ENCODE peak calls at places on chromosomes 13 and 19, in four cellular contexts. One of them, this sample, is unnamed.

GRCh38 chr19:43625918-43626579 is 6.6 kb upstream of the ZNF428 start:
- DNase-seq in HepG2: no peak
- DNase-seq in OCI-LY7: no peak
- DNase-seq in neural progenitor cell: peak; percentile 26
- DNase-seq in this sample: peak; percentile 81

GRCh38 chr19:9871626-9872338 is 36.7 kb downstream of the PIN1 start:
- DNase-seq in neural progenitor cell: no peak
- DNase-seq in HepG2: peak; percentile 79
- DNase-seq in OCI-LY7: no peak
- DNase-seq in this sample: no peak

GRCh38 chr19:16266586-16266942 is 58.1 kb upstream of the KLF2 start:
- DNase-seq in OCI-LY7: no peak
- DNase-seq in neural progenitor cell: no peak
- DNase-seq in HepG2: no peak
- DNase-seq in this sample: no peak

GRCh38 chr19:44603201-44603945 is 10.0 kb upstream of the IGSF23 start:
- DNase-seq in HepG2: no peak
- DNase-seq in neural progenitor cell: no peak
- DNase-seq in OCI-LY7: no peak
- DNase-seq in this sample: no peak

GRCh38 chr19:16449330-16449961 is 22.3 kb downstream of the EPS15L1 start:
- DNase-seq in neural progenitor cell: no peak
- DNase-seq in OCI-LY7: peak; percentile 71
- DNase-seq in HepG2: no peak
- DNase-seq in this sample: no peak

GRCh38 chr13:48501705-48502104 is 31.2 kb downstream of the RCBTB2 start:
- DNase-seq in neural progenitor cell: no peak
- DNase-seq in HepG2: no peak
- DNase-seq in OCI-LY7: peak; percentile 17
- DNase-seq in this sample: no peak

GRCh38 chr13:43319617-43320444 is 296.4 kb downstream of the DNAJC15 start:
- DNase-seq in neural progenitor cell: peak; percentile 57
- DNase-seq in HepG2: peak; percentile 4
- DNase-seq in OCI-LY7: no peak
- DNase-seq in this sample: no peak

GRCh38 chr19:4130635-4131438 is 6.9 kb upstream of the MAP2K2 start:
- DNase-seq in HepG2: peak; percentile 93
- DNase-seq in neural progenitor cell: no peak
- DNase-seq in OCI-LY7: no peak
- DNase-seq in this sample: no peak

GRCh38 chr13:108508263-108508662 is 121.1 kb upstream of the MYO16 start:
- DNase-seq in HepG2: peak; percentile 2
- DNase-seq in neural progenitor cell: peak; percentile 77
- DNase-seq in OCI-LY7: peak; percentile 0
- DNase-seq in this sample: peak; percentile 40

GRCh38 chr13:92164822-92165221 is 766.4 kb downstream of the GPC5 start:
- DNase-seq in neural progenitor cell: no peak
- DNase-seq in OCI-LY7: no peak
- DNase-seq in HepG2: no peak
- DNase-seq in this sample: peak; percentile 42
- H2AFZ ChIP-seq in neural progenitor cell: no peak overlapping the region
- H2AFZ ChIP-seq in OCI-LY7: no peak overlapping the region
- H2AFZ ChIP-seq in HepG2: no peak overlapping the region
- H2AFZ ChIP-seq in this sample: no peak overlapping the region

GRCh38 chr13:101649490-101650126 is 197.1 kb downstream of the ITGBL1 start:
- DNase-seq in OCI-LY7: no peak
- DNase-seq in neural progenitor cell: no peak
- DNase-seq in HepG2: no peak
- DNase-seq in this sample: no peak

GRCh38 chr13:101648766-101649489 is 196.5 kb downstream of the ITGBL1 start:
- DNase-seq in HepG2: no peak
- DNase-seq in neural progenitor cell: no peak
- DNase-seq in OCI-LY7: no peak
- DNase-seq in this sample: no peak

DNA sequence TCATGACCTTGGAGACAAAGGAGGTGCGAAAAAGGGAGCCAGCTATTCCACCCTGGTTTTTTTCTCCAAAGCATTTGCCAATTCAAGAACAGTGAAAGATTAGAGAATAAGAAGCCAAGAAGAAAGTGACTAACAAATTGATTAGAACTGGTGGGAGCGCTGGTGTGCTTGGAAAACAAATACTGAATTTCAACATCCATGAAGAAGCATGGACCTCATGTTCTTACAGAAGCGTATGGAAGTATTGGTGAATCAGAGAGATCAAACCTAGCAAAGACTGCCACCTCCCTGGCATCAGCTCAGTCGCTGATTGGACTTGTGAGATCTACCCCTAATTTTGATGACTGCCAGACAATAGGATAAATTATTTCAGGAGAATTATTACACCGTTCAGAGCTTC is 195.3 kb downstream of the ITGBL1 start:
- DNase-seq in neural progenitor cell: no peak
- DNase-seq in HepG2: no peak
- DNase-seq in OCI-LY7: no peak
- DNase-seq in this sample: no peak
- H2AFZ ChIP-seq in neural progenitor cell: no peak overlapping the region
- H2AFZ ChIP-seq in HepG2: no peak overlapping the region
- H2AFZ ChIP-seq in OCI-LY7: no peak overlapping the region
- H2AFZ ChIP-seq in this sample: no peak overlapping the region

GRCh38 chr19:12496480-12496879 is 11.9 kb upstream of the ZNF709 start:
- DNase-seq in OCI-LY7: no peak
- DNase-seq in HepG2: no peak
- DNase-seq in neural progenitor cell: no peak
- DNase-seq in this sample: no peak

GRCh38 chr19:12495002-12495802 is 10.6 kb upstream of the ZNF709 start:
- DNase-seq in neural progenitor cell: peak; percentile 95
- DNase-seq in HepG2: peak; percentile 95
- DNase-seq in OCI-LY7: peak; percentile 96
- DNase-seq in this sample: peak; percentile 96

GRCh38 chr19:12497032-12497431 is 12.4 kb upstream of the ZNF709 start:
- DNase-seq in HepG2: peak; percentile 62
- DNase-seq in OCI-LY7: no peak
- DNase-seq in neural progenitor cell: no peak
- DNase-seq in this sample: no peak

GRCh38 chr19:12494260-12494860 is 9.7 kb upstream of the ZNF709 start:
- DNase-seq in OCI-LY7: peak; percentile 27
- DNase-seq in neural progenitor cell: no peak
- DNase-seq in HepG2: no peak
- DNase-seq in this sample: no peak
- H2AFZ ChIP-seq in OCI-LY7: peak overlapping the region; percentile 98
- H2AFZ ChIP-seq in neural progenitor cell: no peak overlapping the region
- H2AFZ ChIP-seq in HepG2: no peak overlapping the region
- H2AFZ ChIP-seq in this sample: no peak overlapping the region

DNA sequence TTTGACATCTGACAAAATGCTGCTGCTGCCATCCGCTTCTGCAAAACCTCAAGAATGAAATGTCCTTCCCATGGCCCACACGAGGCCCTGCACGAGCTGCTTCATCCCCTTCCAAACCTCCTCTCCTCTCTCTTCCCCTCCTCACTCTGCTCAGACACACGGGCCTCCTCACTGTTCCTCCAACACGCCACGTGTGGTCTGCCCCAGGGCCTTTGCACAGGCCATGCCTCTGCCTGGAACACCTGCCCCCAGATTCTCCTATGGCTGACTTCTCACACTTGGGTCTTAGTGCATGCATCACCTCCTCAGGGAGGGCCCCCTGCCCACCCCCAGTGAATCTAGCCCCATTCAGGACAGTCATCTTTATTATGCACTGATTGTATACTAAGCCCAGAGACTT is 15.9 kb downstream of the NRTN start:
- DNase-seq in neural progenitor cell: no peak
- DNase-seq in OCI-LY7: no peak
- DNase-seq in HepG2: no peak
- DNase-seq in this sample: no peak
- H2AFZ ChIP-seq in neural progenitor cell: no peak overlapping the region
- H2AFZ ChIP-seq in OCI-LY7: no peak overlapping the region
- H2AFZ ChIP-seq in HepG2: no peak overlapping the region
- H2AFZ ChIP-seq in this sample: no peak overlapping the region

GRCh38 chr13:78228211-78228610 is 309.6 kb upstream of the EDNRB start:
- DNase-seq in OCI-LY7: no peak
- DNase-seq in neural progenitor cell: no peak
- DNase-seq in HepG2: no peak
- DNase-seq in this sample: no peak
- H2AFZ ChIP-seq in OCI-LY7: no peak overlapping the region
- H2AFZ ChIP-seq in neural progenitor cell: no peak overlapping the region
- H2AFZ ChIP-seq in HepG2: no peak overlapping the region
- H2AFZ ChIP-seq in this sample: no peak overlapping the region

DNA sequence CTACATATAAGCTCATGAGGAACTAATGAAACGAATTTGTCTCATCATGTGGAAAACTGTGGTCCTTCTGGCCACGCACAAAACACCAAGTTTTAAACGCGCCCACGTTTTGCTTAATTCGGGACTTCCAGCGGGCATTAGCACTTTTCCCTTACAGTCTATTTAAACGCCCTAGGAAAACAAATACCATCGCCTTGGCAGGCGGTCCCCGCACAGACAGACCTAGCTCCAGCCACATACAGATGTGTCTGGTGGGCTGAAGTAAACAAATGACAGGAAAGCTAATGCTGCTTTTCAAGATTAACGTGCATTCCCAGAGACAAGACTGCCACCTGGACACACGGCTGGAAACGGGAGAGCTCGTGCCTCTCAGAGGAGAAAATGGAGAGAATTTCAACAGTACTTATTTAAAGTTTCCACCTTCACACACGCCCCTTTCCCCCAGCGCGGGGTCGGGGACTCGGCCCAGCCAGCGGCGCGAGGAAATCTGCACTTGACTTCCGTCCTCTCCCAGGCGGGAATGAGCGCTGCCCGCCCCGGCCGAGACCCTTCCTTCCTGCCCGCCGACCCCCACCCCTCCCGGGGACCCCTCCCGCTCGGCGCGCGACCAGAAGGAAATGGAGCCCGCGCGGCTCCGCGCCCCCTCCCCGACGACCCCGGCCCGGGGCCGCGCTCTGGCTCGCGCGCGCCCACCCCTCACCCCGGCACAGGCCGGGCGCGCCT is 929 bp downstream of the USP12 start:
- DNase-seq in OCI-LY7: peak; percentile 50
- DNase-seq in HepG2: peak; percentile 33
- DNase-seq in neural progenitor cell: peak; percentile 84
- DNase-seq in this sample: peak; percentile 69
- H2AFZ ChIP-seq in OCI-LY7: peak overlapping the region; percentile 56
- H2AFZ ChIP-seq in HepG2: peak overlapping the region; percentile 49
- H2AFZ ChIP-seq in neural progenitor cell: peak overlapping the region; percentile 34
- H2AFZ ChIP-seq in this sample: no peak overlapping the region

DNA sequence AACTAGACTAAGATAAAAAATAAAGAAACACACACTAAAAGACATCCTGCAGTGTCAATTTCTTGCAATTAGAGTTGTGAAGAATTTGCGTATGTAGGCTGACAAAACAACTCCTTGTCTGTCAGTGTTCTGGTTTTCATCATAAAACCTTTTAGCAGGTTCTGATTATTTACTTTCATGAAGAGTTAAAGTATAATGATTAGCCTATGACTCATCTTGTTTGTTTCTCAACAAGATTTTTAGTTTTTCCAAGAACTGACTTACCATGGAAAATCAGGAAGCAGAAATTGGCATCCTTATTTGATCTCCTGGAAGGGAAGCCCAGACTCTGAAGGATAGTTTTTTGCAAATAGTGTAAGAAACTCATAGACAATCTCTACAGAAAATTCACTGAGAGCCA is 848.7 kb upstream of the PCDH9 start:
- DNase-seq in HepG2: no peak
- DNase-seq in neural progenitor cell: no peak
- DNase-seq in OCI-LY7: no peak
- DNase-seq in this sample: no peak
- H2AFZ ChIP-seq in HepG2: no peak overlapping the region
- H2AFZ ChIP-seq in neural progenitor cell: no peak overlapping the region
- H2AFZ ChIP-seq in OCI-LY7: no peak overlapping the region
- H2AFZ ChIP-seq in this sample: no peak overlapping the region

This sample was measured in H9.